ENCODE peak calls at places on chromosome 9, in nine cellular contexts. One of them, this sample, is unnamed. For H3K27me3, the result is how much of the 10 kb centered on the place peaks cover.

GRCh38 chr9:79233542-79233941 is 338.2 kb upstream of the TLE4 start:
- DNase-seq in HCT116: peak
- DNase-seq in heart right ventricle: no peak
- DNase-seq in uterus: no peak
- DNase-seq in fibroblast of lung: no peak
- DNase-seq in stomach: no peak
- DNase-seq in esophagus squamous epithelium: no peak
- DNase-seq in right lobe of liver: no peak
- DNase-seq in K562: peak
- DNase-seq in this sample: no peak

GRCh38 chr9:97615439-97616072 is 17.6 kb downstream of the TSTD2 start:
- DNase-seq in HCT116: peak
- DNase-seq in heart right ventricle: peak
- DNase-seq in uterus: peak
- DNase-seq in fibroblast of lung: peak
- DNase-seq in stomach: peak
- DNase-seq in esophagus squamous epithelium: no peak
- DNase-seq in right lobe of liver: peak
- DNase-seq in K562: peak
- DNase-seq in this sample: no peak

GRCh38 chr9:138047469-138048040 is 170.0 kb downstream of the CACNA1B start:
- DNase-seq in HCT116: no peak
- DNase-seq in heart right ventricle: no peak
- DNase-seq in uterus: no peak
- DNase-seq in fibroblast of lung: no peak
- DNase-seq in stomach: peak
- DNase-seq in esophagus squamous epithelium: no peak
- DNase-seq in right lobe of liver: no peak
- DNase-seq in K562: no peak
- DNase-seq in this sample: no peak

GRCh38 chr9:2817987-2818386 is 25.9 kb downstream of the PUM3 start:
- DNase-seq in HCT116: no peak
- DNase-seq in heart right ventricle: peak
- DNase-seq in uterus: no peak
- DNase-seq in fibroblast of lung: peak
- DNase-seq in stomach: no peak
- DNase-seq in esophagus squamous epithelium: no peak
- DNase-seq in right lobe of liver: no peak
- DNase-seq in K562: no peak
- DNase-seq in this sample: no peak

GRCh38 chr9:110886832-110887231 is 151.4 kb downstream of the LPAR1 start:
- DNase-seq in HCT116: no peak
- DNase-seq in heart right ventricle: no peak
- DNase-seq in uterus: no peak
- DNase-seq in fibroblast of lung: peak
- DNase-seq in stomach: no peak
- DNase-seq in esophagus squamous epithelium: no peak
- DNase-seq in right lobe of liver: no peak
- DNase-seq in K562: no peak
- DNase-seq in this sample: no peak

GRCh38 chr9:134125413-134126095 is 10.3 kb upstream of the WDR5 start:
- DNase-seq in HCT116: no peak
- DNase-seq in heart right ventricle: no peak
- DNase-seq in uterus: no peak
- DNase-seq in fibroblast of lung: no peak
- DNase-seq in stomach: no peak
- DNase-seq in esophagus squamous epithelium: no peak
- DNase-seq in right lobe of liver: no peak
- DNase-seq in K562: no peak
- DNase-seq in this sample: no peak

GRCh38 chr9:83007521-83008300 is 55.2 kb downstream of the RASEF start:
- DNase-seq in HCT116: no peak
- DNase-seq in heart right ventricle: no peak
- DNase-seq in uterus: no peak
- DNase-seq in fibroblast of lung: no peak
- DNase-seq in stomach: no peak
- DNase-seq in esophagus squamous epithelium: no peak
- DNase-seq in right lobe of liver: no peak
- DNase-seq in K562: no peak
- DNase-seq in this sample: no peak

GRCh38 chr9:23825143-23825531 is 903 bp downstream of the ELAVL2 start:
- DNase-seq in HCT116: no peak
- DNase-seq in heart right ventricle: no peak
- DNase-seq in uterus: no peak
- DNase-seq in fibroblast of lung: no peak
- DNase-seq in stomach: no peak
- DNase-seq in esophagus squamous epithelium: no peak
- DNase-seq in right lobe of liver: no peak
- DNase-seq in K562: no peak
- DNase-seq in this sample: no peak

GRCh38 chr9:137646341-137646740 is 27.5 kb downstream of the EHMT1 start:
- DNase-seq in HCT116: no peak
- DNase-seq in heart right ventricle: no peak
- DNase-seq in uterus: no peak
- DNase-seq in fibroblast of lung: no peak
- DNase-seq in stomach: no peak
- DNase-seq in esophagus squamous epithelium: no peak
- DNase-seq in right lobe of liver: no peak
- DNase-seq in K562: no peak
- DNase-seq in this sample: no peak

GRCh38 chr9:126860757-126861466 is 473 bp downstream of the ZBTB34 start:
- DNase-seq in HCT116: no peak
- DNase-seq in heart right ventricle: peak
- DNase-seq in uterus: no peak
- DNase-seq in fibroblast of lung: peak
- DNase-seq in stomach: peak
- DNase-seq in esophagus squamous epithelium: no peak
- DNase-seq in right lobe of liver: peak
- DNase-seq in K562: peak
- DNase-seq in this sample: no peak

GRCh38 chr9:8140557-8140956 is 341.0 kb upstream of the DMAC1 start:
- DNase-seq in HCT116: no peak
- DNase-seq in heart right ventricle: no peak
- DNase-seq in uterus: no peak
- DNase-seq in fibroblast of lung: no peak
- DNase-seq in stomach: no peak
- DNase-seq in esophagus squamous epithelium: no peak
- DNase-seq in right lobe of liver: no peak
- DNase-seq in K562: no peak
- DNase-seq in this sample: no peak

GRCh38 chr9:26684029-26684428 is 208.6 kb downstream of the CAAP1 start:
- DNase-seq in HCT116: no peak
- DNase-seq in heart right ventricle: no peak
- DNase-seq in uterus: no peak
- DNase-seq in fibroblast of lung: no peak
- DNase-seq in stomach: no peak
- DNase-seq in esophagus squamous epithelium: no peak
- DNase-seq in right lobe of liver: no peak
- DNase-seq in K562: no peak
- DNase-seq in this sample: no peak

GRCh38 chr9:78857371-78858225 is 560.7 kb downstream of the PSAT1 start:
- DNase-seq in HCT116: no peak
- DNase-seq in heart right ventricle: no peak
- DNase-seq in uterus: no peak
- DNase-seq in fibroblast of lung: peak
- DNase-seq in stomach: no peak
- DNase-seq in esophagus squamous epithelium: no peak
- DNase-seq in right lobe of liver: no peak
- DNase-seq in K562: no peak
- DNase-seq in this sample: no peak

GRCh38 chr9:81082251-81082650 is 607.1 kb downstream of the TLE1 start:
- DNase-seq in HCT116: no peak
- DNase-seq in heart right ventricle: no peak
- DNase-seq in uterus: no peak
- DNase-seq in fibroblast of lung: peak
- DNase-seq in stomach: no peak
- DNase-seq in esophagus squamous epithelium: no peak
- DNase-seq in right lobe of liver: no peak
- DNase-seq in K562: no peak
- DNase-seq in this sample: no peak

GRCh38 chr9:37920471-37921167 is 16.7 kb upstream of the SLC25A51 start:
- DNase-seq in HCT116: no peak
- DNase-seq in heart right ventricle: no peak
- DNase-seq in uterus: no peak
- DNase-seq in fibroblast of lung: no peak
- DNase-seq in stomach: no peak
- DNase-seq in esophagus squamous epithelium: no peak
- DNase-seq in right lobe of liver: no peak
- DNase-seq in K562: peak
- DNase-seq in this sample: no peak

GRCh38 chr9:17719053-17719452 is 140.2 kb downstream of the SH3GL2 start:
- DNase-seq in HCT116: no peak
- DNase-seq in heart right ventricle: no peak
- DNase-seq in uterus: no peak
- DNase-seq in fibroblast of lung: no peak
- DNase-seq in stomach: no peak
- DNase-seq in esophagus squamous epithelium: no peak
- DNase-seq in right lobe of liver: no peak
- DNase-seq in K562: no peak
- DNase-seq in this sample: no peak

GRCh38 chr9:107438211-107439030 is 51.1 kb downstream of the KLF4 start:
- DNase-seq in HCT116: no peak
- DNase-seq in heart right ventricle: no peak
- DNase-seq in uterus: no peak
- DNase-seq in fibroblast of lung: no peak
- DNase-seq in stomach: no peak
- DNase-seq in esophagus squamous epithelium: no peak
- DNase-seq in right lobe of liver: no peak
- DNase-seq in K562: no peak
- DNase-seq in this sample: no peak

GRCh38 chr9:110099236-110099741 is 108.7 kb downstream of the C9orf152 start:
- DNase-seq in HCT116: no peak
- DNase-seq in heart right ventricle: no peak
- DNase-seq in uterus: peak
- DNase-seq in fibroblast of lung: peak
- DNase-seq in stomach: no peak
- DNase-seq in esophagus squamous epithelium: no peak
- DNase-seq in right lobe of liver: no peak
- DNase-seq in K562: no peak
- DNase-seq in this sample: peak

GRCh38 chr9:134136117-134136996 is 475 bp downstream of the WDR5 start:
- DNase-seq in HCT116: no peak
- DNase-seq in heart right ventricle: no peak
- DNase-seq in uterus: peak
- DNase-seq in fibroblast of lung: peak
- DNase-seq in stomach: no peak
- DNase-seq in esophagus squamous epithelium: no peak
- DNase-seq in right lobe of liver: no peak
- DNase-seq in K562: peak
- DNase-seq in this sample: no peak

GRCh38 chr9:128635266-128636023 is 21.2 kb downstream of the DYNC2I2 start:
- DNase-seq in HCT116: peak
- DNase-seq in heart right ventricle: peak
- DNase-seq in uterus: peak
- DNase-seq in fibroblast of lung: peak
- DNase-seq in stomach: peak
- DNase-seq in esophagus squamous epithelium: no peak
- DNase-seq in right lobe of liver: peak
- DNase-seq in K562: peak
- DNase-seq in this sample: peak

GRCh38 chr9:137445930-137446431 is 4.8 kb upstream of the ENTPD8 start:
- DNase-seq in HCT116: no peak
- DNase-seq in heart right ventricle: no peak
- DNase-seq in uterus: no peak
- DNase-seq in fibroblast of lung: no peak
- DNase-seq in stomach: no peak
- DNase-seq in esophagus squamous epithelium: no peak
- DNase-seq in right lobe of liver: no peak
- DNase-seq in K562: no peak
- DNase-seq in this sample: no peak

GRCh38 chr9:34578241-34579096 is 11.1 kb downstream of the CNTFR start:
- DNase-seq in HCT116: no peak
- DNase-seq in heart right ventricle: no peak
- DNase-seq in uterus: no peak
- DNase-seq in fibroblast of lung: peak
- DNase-seq in stomach: no peak
- DNase-seq in esophagus squamous epithelium: no peak
- DNase-seq in right lobe of liver: no peak
- DNase-seq in K562: no peak
- DNase-seq in this sample: no peak

GRCh38 chr9:87834357-87834756 is 48.3 kb upstream of the SPATA31E1 start:
- DNase-seq in HCT116: peak
- DNase-seq in heart right ventricle: no peak
- DNase-seq in uterus: no peak
- DNase-seq in fibroblast of lung: no peak
- DNase-seq in stomach: no peak
- DNase-seq in esophagus squamous epithelium: no peak
- DNase-seq in right lobe of liver: no peak
- DNase-seq in K562: peak
- DNase-seq in this sample: no peak
- TF ChIP-seq CTCF in HCT116: peak
- TF ChIP-seq CTCF in heart right ventricle: no peak
- TF ChIP-seq CTCF in uterus: no peak
- TF ChIP-seq CTCF in fibroblast of lung: no peak
- TF ChIP-seq CTCF in stomach: no peak
- TF ChIP-seq CTCF in esophagus squamous epithelium: no peak
- TF ChIP-seq CTCF in right lobe of liver: peak
- TF ChIP-seq CTCF in K562: peak
- TF ChIP-seq CTCF in this sample: no peak

GRCh38 chr9:132143359-132143758 is 18.5 kb upstream of the NTNG2 start:
- DNase-seq in HCT116: no peak
- DNase-seq in heart right ventricle: no peak
- DNase-seq in uterus: no peak
- DNase-seq in fibroblast of lung: no peak
- DNase-seq in stomach: no peak
- DNase-seq in esophagus squamous epithelium: no peak
- DNase-seq in right lobe of liver: no peak
- DNase-seq in K562: no peak
- DNase-seq in this sample: no peak
- H3K27me3 ChIP-seq in HCT116: under half
- H3K27me3 ChIP-seq in heart right ventricle: half or more
- H3K27me3 ChIP-seq in uterus: under half
- H3K27me3 ChIP-seq in fibroblast of lung: under half
- H3K27me3 ChIP-seq in stomach: half or more
- H3K27me3 ChIP-seq in esophagus squamous epithelium: half or more
- H3K27me3 ChIP-seq in right lobe of liver: under half
- H3K27me3 ChIP-seq in K562: under half
- H3K27me3 ChIP-seq in this sample: under half

GRCh38 chr9:4224181-4224580 is 75.7 kb downstream of the GLIS3 start:
- DNase-seq in HCT116: no peak
- DNase-seq in heart right ventricle: no peak
- DNase-seq in uterus: no peak
- DNase-seq in fibroblast of lung: no peak
- DNase-seq in stomach: no peak
- DNase-seq in esophagus squamous epithelium: no peak
- DNase-seq in right lobe of liver: no peak
- DNase-seq in K562: no peak
- DNase-seq in this sample: no peak
- H3K4me3 ChIP-seq in HCT116: no peak
- H3K4me3 ChIP-seq in heart right ventricle: no peak
- H3K4me3 ChIP-seq in uterus: no peak
- H3K4me3 ChIP-seq in fibroblast of lung: no peak
- H3K4me3 ChIP-seq in stomach: no peak
- H3K4me3 ChIP-seq in esophagus squamous epithelium: no peak
- H3K4me3 ChIP-seq in right lobe of liver: no peak
- H3K4me3 ChIP-seq in K562: no peak
- H3K4me3 ChIP-seq in this sample: no peak

DNA sequence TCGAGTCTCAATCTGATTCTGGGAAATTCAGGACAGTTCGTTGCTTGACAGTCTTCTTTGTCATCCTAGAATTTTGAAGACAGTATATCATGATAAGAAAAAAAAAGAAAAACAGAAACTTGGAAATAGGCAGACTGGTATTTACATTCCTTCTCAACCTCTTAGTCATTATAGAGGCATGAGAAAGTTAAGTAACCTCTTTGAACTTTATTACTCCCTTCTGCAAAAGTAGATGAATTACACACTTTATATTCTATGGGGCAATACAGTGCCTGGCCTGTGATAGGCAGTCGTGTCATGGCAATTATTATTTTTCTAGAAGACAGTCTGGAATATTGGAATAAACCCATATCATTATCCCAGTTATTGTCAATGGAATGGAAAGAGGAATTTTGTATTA is 828.9 kb downstream of the TLR4 start:
- DNase-seq in HCT116: no peak
- DNase-seq in heart right ventricle: no peak
- DNase-seq in uterus: no peak
- DNase-seq in fibroblast of lung: peak
- DNase-seq in stomach: no peak
- DNase-seq in esophagus squamous epithelium: no peak
- DNase-seq in right lobe of liver: no peak
- DNase-seq in K562: no peak
- DNase-seq in this sample: no peak
- TF ChIP-seq CTCF in HCT116: no peak
- TF ChIP-seq CTCF in heart right ventricle: no peak
- TF ChIP-seq CTCF in uterus: no peak
- TF ChIP-seq CTCF in fibroblast of lung: no peak
- TF ChIP-seq CTCF in stomach: no peak
- TF ChIP-seq CTCF in esophagus squamous epithelium: no peak
- TF ChIP-seq CTCF in right lobe of liver: no peak
- TF ChIP-seq CTCF in K562: no peak
- TF ChIP-seq CTCF in this sample: no peak

This sample was measured in BJ.